ENCODE peak calls at places on chromosome 13, in five cellular contexts. N is mammary epithelial cell, E is adrenal gland, R is stomach, A is RWPE2. Q is an unnamed sample.
A peak's percentile ranks its signal among the peaks of the same experiment; 100 is the strongest.

GRCh38 chr13:108980237-108980636 is 350.8 kb downstream of the MYO16 start:
- DNase-seq in N (no peak), R (no peak), E (no peak), A (no peak), Q (no peak)

GRCh38 chr13:51806571-51806970 is 2.6 kb upstream of the DHRS12 start:
- DNase-seq in N (no peak), A (no peak), E (peak; percentile 59), R (peak; percentile 56), Q (no peak)

GRCh38 chr13:24458736-24459135 is 53.8 kb downstream of the PARP4 start:
- DNase-seq in R (no peak), N (no peak), E (no peak), A (no peak), Q (no peak)

GRCh38 chr13:109274188-109274821 is 512.1 kb downstream of the IRS2 start:
- DNase-seq in R (no peak), N (peak; percentile 32), E (peak; percentile 41), A (no peak), Q (peak; percentile 17)

GRCh38 chr13:24284876-24285275 is 24.5 kb upstream of the C1QTNF9 start:
- DNase-seq in A (no peak), N (no peak), R (no peak), E (no peak), Q (no peak)

GRCh38 chr13:37706041-37706440 is 107.5 kb upstream of the POSTN start:
- DNase-seq in E (no peak), R (no peak), N (no peak), A (no peak), Q (no peak)

GRCh38 chr13:20525144-20525600 is 485 bp downstream of the CRYL1 start:
- DNase-seq in A (no peak), R (peak; percentile 41), N (peak; percentile 7), E (peak; percentile 39), Q (peak; percentile 38)

GRCh38 chr13:36718146-36718545 is 44.3 kb downstream of the SERTM1 start:
- DNase-seq in N (peak; percentile 32), R (no peak), A (no peak), E (no peak), Q (no peak)

GRCh38 chr13:110664673-110665072 is 41.2 kb downstream of the CARS2 start:
- DNase-seq in R (no peak), N (no peak), A (no peak), E (no peak), Q (no peak)

GRCh38 chr13:98014766-98015165 is 61.3 kb downstream of the IPO5 start:
- DNase-seq in N (peak; percentile 50), E (no peak), A (no peak), R (no peak), Q (no peak)

GRCh38 chr13:25902946-25903345 is 148.9 kb downstream of the SHISA2 start:
- DNase-seq in R (no peak), N (no peak), E (no peak), A (no peak), Q (peak; percentile 34)

DNA sequence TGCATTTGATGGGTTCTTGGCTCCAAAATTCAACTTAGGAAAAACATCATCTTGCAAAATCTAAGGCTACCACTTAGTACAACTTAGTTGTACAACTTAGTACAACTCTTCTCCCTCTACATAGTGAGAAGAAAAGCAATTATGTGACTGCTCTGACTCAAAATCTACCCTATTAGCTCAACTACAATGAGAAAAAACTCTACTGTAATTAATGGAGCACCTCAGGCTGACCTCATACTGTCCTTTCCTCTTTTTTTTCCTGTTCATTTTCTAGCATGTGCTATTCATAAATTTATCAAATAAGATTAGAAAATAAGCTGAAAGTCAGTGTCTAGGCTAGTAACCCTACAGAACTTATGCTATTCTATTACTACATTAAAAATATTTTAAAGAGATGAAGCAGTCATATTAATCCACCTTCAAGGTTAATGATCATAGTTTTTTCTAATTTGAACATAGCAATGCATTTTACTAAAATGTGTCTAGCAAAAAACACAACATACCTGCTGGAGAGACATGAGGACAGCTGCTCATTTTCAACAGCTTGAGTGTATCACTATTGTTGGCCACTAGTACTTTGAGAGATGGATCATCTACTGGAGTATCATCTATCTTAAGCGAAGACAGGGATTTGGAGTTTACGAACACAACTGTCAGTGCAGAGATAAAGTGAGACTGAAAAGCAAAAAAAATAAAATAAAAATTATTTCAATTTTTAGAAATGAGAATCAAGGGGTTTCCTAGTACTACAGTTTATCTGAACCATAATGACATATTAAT is 11.9 kb downstream of the FBXL3 start:
- DNase-seq in A (no peak), R (no peak), N (no peak), E (no peak), Q (no peak)
- H3K36me3 ChIP-seq in A (peaks cover 86% of the 10 kb centered on the region), R (peaks cover 86% of the 10 kb centered on the region), N (peaks cover 39% of the 10 kb centered on the region), E (peaks cover 74% of the 10 kb centered on the region), Q (peaks cover 35% of the 10 kb centered on the region)

DNA sequence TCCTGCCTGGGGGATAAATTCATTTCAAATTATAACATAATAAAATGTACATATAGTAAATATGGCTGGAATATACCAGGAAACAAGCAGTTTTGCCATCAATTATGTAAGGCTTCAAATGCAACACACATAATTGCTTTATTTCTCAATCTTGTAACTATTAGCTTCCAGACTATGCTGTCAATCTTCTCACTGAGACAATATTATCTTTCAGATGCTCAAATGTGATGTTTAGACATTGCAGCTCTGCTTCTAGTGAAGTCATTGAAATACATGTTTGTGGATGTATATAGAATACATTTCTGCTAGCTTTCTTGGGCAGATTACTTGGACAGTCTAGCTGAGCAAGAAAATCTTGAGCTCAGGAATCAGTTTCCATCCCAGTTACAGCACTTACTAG is 454.4 kb downstream of the TDRD3 start:
- DNase-seq in A (no peak), R (no peak), N (no peak), E (no peak), Q (no peak)
- H3K36me3 ChIP-seq in A (no peaks in the 10 kb centered on the region), R (no peaks in the 10 kb centered on the region), N (no peaks in the 10 kb centered on the region), E (no peaks in the 10 kb centered on the region), Q (no peaks in the 10 kb centered on the region)

GRCh38 chr13:102807699-102808098 is 8.8 kb downstream of the BIVM start:
- DNase-seq in N (no peak), R (no peak), E (no peak), A (no peak), Q (no peak)
- H3K36me3 ChIP-seq in N (peaks cover 3% of the 10 kb centered on the region), R (peaks cover 18% of the 10 kb centered on the region), E (no peaks in the 10 kb centered on the region), A (peaks cover 61% of the 10 kb centered on the region), Q (peaks cover 3% of the 10 kb centered on the region)

GRCh38 chr13:113596321-113597200 is 12.0 kb downstream of the TFDP1 start:
- DNase-seq in N (no peak), R (peak; percentile 14), E (no peak), A (peak; percentile 56), Q (no peak)

GRCh38 chr13:113598481-113598880 is 13.9 kb downstream of the TFDP1 start:
- DNase-seq in E (no peak), R (no peak), N (no peak), A (peak; percentile 38), Q (no peak)

GRCh38 chr13:113597386-113598080 is 13.0 kb downstream of the TFDP1 start:
- DNase-seq in R (no peak), E (no peak), A (peak; percentile 38), N (no peak), Q (no peak)

GRCh38 chr13:113599396-113599795 is 14.8 kb downstream of the TFDP1 start:
- DNase-seq in R (no peak), E (peak; percentile 1), N (no peak), A (peak; percentile 31), Q (no peak)

GRCh38 chr13:113598081-113598410 is 13.5 kb downstream of the TFDP1 start:
- DNase-seq in A (no peak), R (no peak), E (no peak), N (no peak), Q (no peak)
- H3K36me3 ChIP-seq in A (peaks cover 46% of the 10 kb centered on the region), R (peaks cover 64% of the 10 kb centered on the region), E (no peaks in the 10 kb centered on the region), N (peaks cover 13% of the 10 kb centered on the region), Q (no peaks in the 10 kb centered on the region)

GRCh38 chr13:46071590-46072249 is 19.2 kb upstream of the ZC3H13 start:
- DNase-seq in E (no peak), N (no peak), R (no peak), A (no peak), Q (no peak)
- H3K36me3 ChIP-seq in E (no peaks in the 10 kb centered on the region), N (no peaks in the 10 kb centered on the region), R (no peaks in the 10 kb centered on the region), A (no peaks in the 10 kb centered on the region), Q (no peaks in the 10 kb centered on the region)

GRCh38 chr13:27101289-27101688 is 70.3 kb downstream of the USP12 start:
- DNase-seq in N (no peak), R (no peak), A (no peak), E (no peak), Q (no peak)

GRCh38 chr13:27101847-27102246 is 69.8 kb downstream of the USP12 start:
- DNase-seq in R (no peak), N (no peak), E (no peak), A (no peak), Q (no peak)

DNA sequence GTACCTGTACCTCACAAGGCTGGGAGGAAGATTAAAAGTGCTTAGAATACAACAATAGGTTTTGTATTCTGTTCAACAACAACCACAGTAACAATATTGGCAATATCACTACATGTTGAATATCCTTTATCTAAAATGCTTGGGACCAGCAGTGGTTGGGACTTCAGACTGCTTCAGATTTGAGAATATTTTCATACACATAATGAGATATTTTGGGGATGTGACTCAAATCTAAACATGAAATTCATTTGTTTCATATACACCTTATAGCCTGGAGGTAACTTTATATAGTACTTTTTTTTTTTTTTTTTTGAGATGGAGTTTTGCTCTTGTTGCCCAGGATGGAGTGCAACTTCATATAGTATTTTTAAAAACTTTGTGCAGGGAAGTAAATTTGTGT is 73.9 kb downstream of the USP12 start:
- DNase-seq in E (no peak), N (no peak), R (no peak), A (no peak), Q (no peak)
- H3K36me3 ChIP-seq in E (no peaks in the 10 kb centered on the region), N (peaks cover 9% of the 10 kb centered on the region), R (peaks cover 48% of the 10 kb centered on the region), A (peaks cover 14% of the 10 kb centered on the region), Q (peaks cover 10% of the 10 kb centered on the region)